ENCODE peak calls at places on chromosomes 6 and 20, in eight cellular contexts. T is GM23248, R is aorta, Z is heart right ventricle, E is foreskin fibroblast, U is fibroblast of lung, C is SJSA1, W is Karpas-422. F is an unnamed sample.
A peak's percentile ranks its signal among the peaks of the same experiment; 100 is the strongest.

GRCh38 chr6:18260448-18261106 is 3.8 kb downstream of the DEK start:
- DNase-seq in T (peak; percentile 70), R (no peak), Z (no peak), E (peak; percentile 41), U (peak; percentile 67), C (peak; percentile 69), W (peak; percentile 73), F (no peak)

GRCh38 chr6:119233327-119233984 is 116.1 kb downstream of the MAN1A1 start:
- DNase-seq in T (no peak), R (no peak), Z (no peak), E (no peak), U (no peak), C (no peak), W (no peak), F (no peak)

GRCh38 chr20:53421343-53421742 is 172.3 kb downstream of the ZNF217 start:
- DNase-seq in T (no peak), R (no peak), Z (no peak), E (no peak), U (no peak), C (no peak), W (no peak), F (no peak)

GRCh38 chr6:41033776-41034175 is 5.2 kb downstream of the UNC5CL start:
- DNase-seq in T (no peak), R (no peak), Z (no peak), E (no peak), U (no peak), C (no peak), W (no peak), F (no peak)

GRCh38 chr20:34627458-34627857 is 49.4 kb downstream of the PIGU start:
- DNase-seq in T (no peak), R (no peak), Z (no peak), E (no peak), U (no peak), C (no peak), W (no peak), F (no peak)

GRCh38 chr20:10658876-10659632 is 14.7 kb downstream of the JAG1 start:
- DNase-seq in T (peak; percentile 28), R (no peak), Z (no peak), E (no peak), U (peak; percentile 54), C (no peak), W (no peak), F (no peak)

GRCh38 chr20:48578397-48579098 is 249.3 kb downstream of the PREX1 start:
- DNase-seq in T (peak; percentile 3), R (no peak), Z (no peak), E (no peak), U (no peak), C (no peak), W (no peak), F (no peak)

GRCh38 chr20:18187020-18187419 is 49.4 kb downstream of the KAT14 start:
- DNase-seq in T (no peak), R (no peak), Z (no peak), E (no peak), U (no peak), C (no peak), W (no peak), F (no peak)

GRCh38 chr6:149059557-149059956 is 258.0 kb upstream of the TAB2 start:
- DNase-seq in T (no peak), R (no peak), Z (no peak), E (no peak), U (peak; percentile 37), C (no peak), W (no peak), F (peak; percentile 45)

GRCh38 chr6:1917628-1918371 is 308.1 kb downstream of the FOXC1 start:
- DNase-seq in T (peak; percentile 90), R (peak; percentile 70), Z (no peak), E (peak; percentile 95), U (peak; percentile 91), C (peak; percentile 91), W (no peak), F (peak; percentile 60)

GRCh38 chr6:148745926-148746325 is 904 bp upstream of the UST start:
- DNase-seq in T (peak; percentile 55), R (no peak), Z (no peak), E (no peak), U (peak; percentile 18), C (no peak), W (no peak), F (no peak)

GRCh38 chr6:107154131-107154906 is 39.0 kb upstream of the BEND3 start:
- DNase-seq in T (no peak), R (no peak), Z (no peak), E (no peak), U (peak; percentile 24), C (no peak), W (no peak), F (no peak)

GRCh38 chr6:7165002-7165735 is 57.4 kb downstream of the RREB1 start:
- DNase-seq in T (no peak), R (no peak), Z (peak; percentile 43), E (no peak), U (peak; percentile 65), C (peak; percentile 71), W (no peak), F (no peak)

DNA sequence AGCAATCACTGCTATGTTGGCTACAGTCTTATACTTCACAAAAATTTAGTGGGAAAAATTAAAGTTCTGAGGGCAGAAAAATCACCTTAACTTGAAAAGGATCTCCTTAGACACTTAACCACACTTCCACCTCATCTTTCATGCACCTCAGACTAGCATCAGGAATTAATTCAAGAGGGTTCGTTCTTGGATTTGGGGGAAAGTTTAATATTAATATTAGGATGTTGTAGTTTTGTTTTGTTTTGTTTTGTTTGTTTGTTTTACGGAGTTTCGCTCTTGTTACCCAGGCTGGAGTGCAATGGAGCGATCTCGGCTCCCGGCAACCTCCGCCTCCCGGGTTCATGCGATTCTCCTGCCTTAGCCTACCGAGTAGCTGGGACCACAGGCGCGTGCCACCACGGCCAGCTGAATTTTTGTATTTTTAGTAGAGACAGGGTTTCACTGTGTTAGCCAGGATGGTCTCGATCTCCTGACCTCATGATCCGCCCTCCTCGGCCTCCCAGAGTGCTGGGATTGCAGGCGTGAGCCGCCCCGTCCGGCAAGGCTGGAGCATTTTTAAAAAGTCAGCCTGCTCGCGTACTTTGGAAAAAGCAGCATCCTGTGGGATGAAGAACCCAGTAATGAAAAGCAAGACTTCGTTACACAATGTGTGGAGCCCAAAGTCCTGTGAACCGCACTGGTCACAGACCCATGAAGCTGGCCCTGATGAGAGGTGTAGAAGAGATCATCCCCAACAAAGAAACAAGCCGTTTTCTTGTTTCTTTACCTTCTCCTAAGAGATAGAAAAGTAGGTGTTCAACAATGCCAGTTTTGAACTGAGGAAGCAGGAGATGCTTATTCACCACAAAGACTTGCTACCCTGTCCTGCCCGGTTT is 194.9 kb downstream of the GPX5 start:
- DNase-seq in T (no peak), R (no peak), Z (no peak), E (no peak), U (no peak), C (no peak), W (no peak), F (no peak)
- H3K4me3 ChIP-seq in T (no peak overlapping the region), R (no peak overlapping the region), Z (no peak overlapping the region), E (no peak overlapping the region), U (no peak overlapping the region), C (no peak overlapping the region), W (no peak overlapping the region), F (no peak overlapping the region)

GRCh38 chr20:57265649-57266250 is 691 bp downstream of the BMP7 start:
- DNase-seq in T (no peak), R (no peak), Z (no peak), E (no peak), U (no peak), C (no peak), W (no peak), F (no peak)

GRCh38 chr20:57267158-57267821 is 849 bp upstream of the BMP7 start:
- DNase-seq in T (no peak), R (no peak), Z (no peak), E (no peak), U (no peak), C (no peak), W (no peak), F (no peak)

GRCh38 chr20:57268399-57269076 is 2.1 kb upstream of the BMP7 start:
- DNase-seq in T (no peak), R (no peak), Z (no peak), E (no peak), U (no peak), C (no peak), W (no peak), F (no peak)

GRCh38 chr20:57264908-57265648 is 1.4 kb downstream of the BMP7 start:
- DNase-seq in T (no peak), R (no peak), Z (no peak), E (no peak), U (no peak), C (no peak), W (no peak), F (no peak)

DNA sequence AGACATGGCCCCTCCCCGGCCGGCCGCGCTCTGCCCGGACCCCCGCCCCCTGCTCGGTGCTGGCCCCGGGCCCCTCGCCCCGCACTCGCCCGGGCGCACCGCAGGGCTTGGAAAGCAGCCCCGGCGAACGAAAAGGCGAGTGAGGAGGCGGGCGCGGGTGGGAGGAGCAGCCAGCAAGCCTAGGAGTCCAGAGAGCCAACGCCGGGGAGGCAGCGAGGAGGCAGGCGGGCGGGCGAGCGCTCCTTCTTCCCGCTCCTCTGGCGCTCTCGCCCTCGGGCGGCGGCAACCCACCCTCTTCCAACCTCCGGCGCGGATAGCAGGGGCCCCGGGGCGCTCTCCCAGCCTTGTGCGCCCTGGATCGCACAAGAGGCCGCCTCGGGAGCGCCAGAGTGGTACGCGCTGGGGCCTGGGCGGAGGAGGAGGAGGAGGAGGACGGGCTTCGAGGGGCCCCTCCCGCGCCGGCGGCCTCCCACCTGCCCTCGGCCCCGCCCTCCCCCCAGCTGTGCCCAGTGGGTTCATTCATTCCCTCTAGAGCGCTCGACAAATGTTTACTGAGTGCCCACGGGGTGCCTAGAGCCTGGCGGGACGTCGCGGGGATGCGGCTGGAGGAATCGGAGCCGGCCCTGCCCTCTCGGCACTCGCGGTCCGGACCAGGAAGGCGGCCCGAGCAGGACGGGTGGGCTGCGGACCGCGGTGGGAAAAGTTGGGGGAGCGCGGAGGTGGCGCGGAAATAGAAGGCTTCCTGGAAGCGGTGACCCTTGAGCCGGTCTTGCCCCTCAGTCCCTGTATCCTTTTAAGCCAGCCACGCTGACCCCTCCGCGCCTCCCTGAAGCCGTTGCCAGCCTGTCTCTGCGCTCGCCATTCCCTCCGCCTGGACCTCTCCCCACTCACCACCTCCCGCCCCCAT is at the start of gene BMP7:
- DNase-seq in T (peak; percentile 34), R (no peak), Z (no peak), E (no peak), U (peak; percentile 16), C (no peak), W (no peak), F (no peak)
- H3K4me3 ChIP-seq in T (peak within 1 kb of the TSS; percentile 5), R (no peak within 1 kb of the TSS), Z (peak within 1 kb of the TSS; percentile 0), E (no peak within 1 kb of the TSS), U (no peak within 1 kb of the TSS), C (no peak within 1 kb of the TSS), W (no peak within 1 kb of the TSS), F (no peak within 1 kb of the TSS)

DNA sequence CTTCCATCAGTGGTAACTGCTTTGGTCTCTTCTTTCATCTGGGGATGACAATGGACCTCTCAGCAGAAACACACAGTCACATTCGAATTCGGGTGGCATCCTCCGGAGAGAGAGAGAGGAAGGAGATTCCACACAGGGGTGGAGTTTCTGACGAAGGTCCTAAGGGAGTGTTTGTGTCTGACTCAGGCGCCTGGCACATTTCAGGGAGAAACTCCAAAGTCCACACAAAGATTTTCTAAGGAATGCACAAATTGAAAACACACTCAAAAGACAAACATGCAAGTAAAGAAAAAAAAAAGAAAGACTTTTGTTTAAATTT is 6.1 kb downstream of the EDN1 start:
- DNase-seq in T (peak; percentile 95), R (peak; percentile 59), Z (no peak), E (peak; percentile 88), U (peak; percentile 89), C (peak; percentile 92), W (no peak), F (peak; percentile 57)
- H3K4me3 ChIP-seq in T (peak overlapping the region; percentile 56), R (peak overlapping the region; percentile 34), Z (no peak overlapping the region), E (peak overlapping the region; percentile 16), U (no peak overlapping the region), C (no peak overlapping the region), W (no peak overlapping the region), F (no peak overlapping the region)

GRCh38 chr6:117194978-117195377 is 70.4 kb upstream of the VGLL2 start:
- DNase-seq in T (no peak), R (no peak), Z (no peak), E (no peak), U (no peak), C (no peak), W (no peak), F (no peak)
- H3K4me3 ChIP-seq in T (no peak overlapping the region), R (no peak overlapping the region), Z (no peak overlapping the region), E (no peak overlapping the region), U (no peak overlapping the region), C (no peak overlapping the region), W (no peak overlapping the region), F (no peak overlapping the region)